ENCODE peak calls at places on chromosomes 16 and 17, in four cellular contexts. V, L, C and W are unnamed samples.

GRCh38 chr16:81814751-81815428 is 35.8 kb downstream of the PLCG2 start:
- DNase-seq in V (no peak), L (no peak), C (no peak), W (no peak)

GRCh38 chr17:56694825-56695224 is 101.3 kb downstream of the NOG start:
- DNase-seq in V (no peak), L (peak), C (no peak), W (no peak)

GRCh38 chr16:80463303-80463702 is 77.5 kb upstream of the DYNLRB2 start:
- DNase-seq in V (no peak), L (no peak), C (no peak), W (no peak)

GRCh38 chr16:89401641-89402445 is 88.5 kb downstream of the ANKRD11 start:
- DNase-seq in V (no peak), L (peak), C (no peak), W (no peak)

GRCh38 chr17:63925615-63926014 is 6.5 kb downstream of the CD79B start:
- DNase-seq in V (no peak), L (no peak), C (no peak), W (no peak)

GRCh38 chr16:30032083-30032819 is 1.2 kb upstream of the TLCD3B start:
- DNase-seq in V (no peak), L (peak), C (peak), W (no peak)

GRCh38 chr17:49691677-49692191 is 13.8 kb upstream of the SPOP start:
- DNase-seq in V (no peak), L (no peak), C (no peak), W (no peak)

GRCh38 chr16:79902351-79902750 is 301.8 kb upstream of the MAF start:
- DNase-seq in V (no peak), L (no peak), C (no peak), W (no peak)

GRCh38 chr16:50762241-50762640 is 20.4 kb downstream of the CYLD start:
- DNase-seq in V (no peak), L (no peak), C (no peak), W (no peak)

GRCh38 chr17:19363460-19364035 is 1.0 kb upstream of the B9D1 start:
- DNase-seq in V (no peak), L (no peak), C (no peak), W (no peak)

GRCh38 chr17:56125830-56126819 is 27.1 kb upstream of the ANKFN1 start:
- DNase-seq in V (no peak), L (peak), C (no peak), W (no peak)

GRCh38 chr17:77502626-77503292 is 362.0 kb downstream of the SEC14L1 start:
- DNase-seq in V (no peak), L (no peak), C (no peak), W (no peak)

GRCh38 chr17:77437017-77437416 is 296.2 kb downstream of the SEC14L1 start:
- DNase-seq in V (no peak), L (peak), C (no peak), W (no peak)

GRCh38 chr17:71114911-71115668 is 945.8 kb downstream of the KCNJ2 start:
- DNase-seq in V (no peak), L (no peak), C (no peak), W (no peak)

GRCh38 chr17:71117461-71117860 is 948.1 kb downstream of the KCNJ2 start:
- DNase-seq in V (no peak), L (peak), C (no peak), W (no peak)

GRCh38 chr17:71115669-71115972 is 946.3 kb downstream of the KCNJ2 start:
- DNase-seq in V (no peak), L (peak), C (no peak), W (no peak)

GRCh38 chr17:71118039-71118438 is 948.7 kb downstream of the KCNJ2 start:
- DNase-seq in V (no peak), L (no peak), C (no peak), W (no peak)
- TF ChIP-seq CTCF in V (no peak), L (peak), C (no peak), W (peak)

GRCh38 chr17:53032861-53033271 is 789.9 kb upstream of the KIF2B start:
- DNase-seq in V (no peak), L (no peak), C (no peak), W (no peak)
- TF ChIP-seq CTCF in V (no peak), L (no peak), C (no peak), W (peak)

GRCh38 chr16:19523184-19523558 is 571 bp upstream of the CCP110 start:
- DNase-seq in V (no peak), L (no peak), C (no peak), W (no peak)

GRCh38 chr16:19523559-19524355 is at the start of gene CCP110:
- DNase-seq in V (peak), L (peak), C (peak), W (peak)

GRCh38 chr16:19522369-19523159 is 666 bp upstream of the GDE1 start:
- DNase-seq in V (no peak), L (no peak), C (no peak), W (no peak)

GRCh38 chr16:19520861-19521331 is 1.0 kb downstream of the GDE1 start:
- DNase-seq in V (no peak), L (no peak), C (no peak), W (no peak)

GRCh38 chr16:19521471-19522368 is at the start of gene GDE1:
- DNase-seq in V (peak), L (peak), C (peak), W (peak)
- TF ChIP-seq CTCF in V (no peak), L (peak), C (peak), W (peak)

GRCh38 chr16:85840801-85841200 is 41.3 kb downstream of the COX4I1 start:
- DNase-seq in V (no peak), L (no peak), C (no peak), W (no peak)

GRCh38 chr16:85844169-85844481 is 44.6 kb downstream of the COX4I1 start:
- DNase-seq in V (no peak), L (no peak), C (no peak), W (no peak)

GRCh38 chr16:85842848-85843247 is 43.4 kb downstream of the COX4I1 start:
- DNase-seq in V (no peak), L (no peak), C (no peak), W (no peak)

GRCh38 chr16:85843471-85844168 is 44.1 kb downstream of the COX4I1 start:
- DNase-seq in V (no peak), L (no peak), C (no peak), W (no peak)

DNA sequence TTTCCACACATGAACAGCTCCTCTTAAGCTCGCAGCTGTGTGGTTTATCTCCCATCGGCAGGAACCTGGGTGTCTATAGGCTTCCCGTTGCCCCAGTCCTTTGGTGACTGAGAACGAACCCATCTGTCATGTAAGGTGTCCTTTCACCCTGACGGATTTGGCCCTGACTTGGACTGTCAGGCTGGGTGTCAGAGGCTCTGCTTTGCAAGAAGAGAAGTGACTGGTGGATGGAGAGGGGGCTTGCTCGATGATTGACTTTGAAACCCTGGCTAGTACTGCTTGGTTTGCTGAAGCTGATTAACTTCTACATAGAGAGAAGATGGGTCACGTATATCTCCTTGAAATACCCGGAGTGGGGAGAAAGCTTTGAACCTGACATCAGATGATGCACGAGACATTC is 42.9 kb downstream of the COX4I1 start:
- DNase-seq in V (no peak), L (no peak), C (no peak), W (no peak)
- TF ChIP-seq CTCF in V (no peak), L (no peak), C (no peak), W (no peak)

DNA sequence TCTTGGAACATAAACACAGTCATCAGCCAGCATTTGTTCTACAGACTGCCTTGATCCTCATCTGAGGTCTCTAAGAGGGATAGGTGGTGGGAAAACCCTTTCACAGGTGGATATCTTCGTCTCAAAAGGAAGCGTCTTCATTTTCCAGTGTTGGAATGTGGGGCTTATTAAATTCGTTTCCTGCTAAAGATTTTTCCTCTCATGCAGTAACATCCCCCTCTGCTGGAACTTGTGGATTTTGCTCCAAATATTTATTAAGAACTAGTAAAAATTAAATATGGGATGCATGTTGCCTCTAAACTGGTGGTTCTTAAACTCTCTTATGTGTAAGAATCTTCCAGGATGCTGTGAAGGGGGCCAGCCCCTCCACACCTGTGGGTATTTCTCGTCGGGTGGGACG is 20.1 kb upstream of the MLYCD start:
- DNase-seq in V (no peak), L (peak), C (no peak), W (no peak)
- TF ChIP-seq CTCF in V (no peak), L (peak), C (no peak), W (peak)

GRCh38 chr16:14196539-14196938 is 125.4 kb downstream of the MRTFB start:
- DNase-seq in V (no peak), L (no peak), C (no peak), W (no peak)

GRCh38 chr16:14196011-14196410 is 124.9 kb downstream of the MRTFB start:
- DNase-seq in V (no peak), L (no peak), C (no peak), W (no peak)

GRCh38 chr16:14198012-14198411 is 126.9 kb downstream of the MRTFB start:
- DNase-seq in V (no peak), L (no peak), C (no peak), W (no peak)

GRCh38 chr16:14194706-14195105 is 123.6 kb downstream of the MRTFB start:
- DNase-seq in V (no peak), L (no peak), C (no peak), W (no peak)

GRCh38 chr16:14193316-14193871 is 122.3 kb downstream of the MRTFB start:
- DNase-seq in V (no peak), L (no peak), C (no peak), W (no peak)
- TF ChIP-seq CTCF in V (no peak), L (no peak), C (no peak), W (no peak)

DNA sequence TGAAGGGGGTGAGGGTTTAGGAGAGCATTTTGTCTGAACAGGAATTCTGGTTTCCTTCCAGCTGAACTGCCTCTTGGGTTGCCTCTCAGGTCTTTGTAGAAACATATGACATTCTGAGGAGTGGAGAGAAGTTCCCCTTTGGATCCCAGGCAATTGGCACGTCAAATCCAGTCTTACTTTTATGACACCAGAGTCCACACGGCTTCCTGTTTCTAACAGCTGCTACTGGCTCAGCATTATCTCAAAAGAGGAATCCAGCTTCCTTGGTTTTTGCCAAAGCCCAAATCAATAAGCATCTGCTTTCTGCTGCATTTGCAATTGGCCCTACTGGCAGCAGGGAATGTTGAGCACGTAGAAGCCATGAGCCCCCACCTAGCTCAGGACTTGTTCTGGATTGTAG is 97.6 kb upstream of the FAM20A start:
- DNase-seq in V (no peak), L (peak), C (no peak), W (no peak)
- TF ChIP-seq CTCF in V (no peak), L (no peak), C (no peak), W (no peak)